ENCODE peak calls at places on chromosomes 2 and 18, in ten cellular contexts. L is ureter; M is EL; E is naive thymus-derived CD4-positive, alpha-beta T cell; N is PC-9; D is AG10803; P is hippocampal formation; Z is HTR-8/SVneo; O is K562; F is stimulated activated CD8-positive, alpha-beta memory T cell treated with anti-CD3 and anti-CD28 coated beads, Interleukin-15, amount 100 ng/mL, for 24 hours. K is an unnamed sample.

GRCh38 chr2:134982603-134983002 is 64.0 kb downstream of the CCNT2 start:
- DNase-seq in L (no peak), M (no peak), E (no peak), N (no peak), D (no peak), P (no peak), Z (no peak), O (no peak), F (no peak), K (no peak)

GRCh38 chr2:66535574-66536289 is 100.8 kb downstream of the MEIS1 start:
- DNase-seq in L (no peak), M (no peak), E (no peak), N (no peak), D (no peak), P (no peak), Z (no peak), O (no peak), F (no peak), K (no peak)

GRCh38 chr2:42068571-42069178 is 20.9 kb downstream of the PKDCC start:
- DNase-seq in L (no peak), M (no peak), E (no peak), N (no peak), D (no peak), P (no peak), Z (no peak), O (no peak), F (no peak), K (no peak)

GRCh38 chr2:127326289-127326945 is 32.5 kb upstream of the ERCC3 start:
- DNase-seq in L (no peak), M (peak), E (no peak), N (no peak), D (no peak), P (no peak), Z (no peak), O (no peak), F (no peak), K (no peak)

GRCh38 chr2:101435011-101435862 is 39.7 kb downstream of the RFX8 start:
- DNase-seq in L (no peak), M (peak), E (no peak), N (no peak), D (peak), P (no peak), Z (no peak), O (no peak), F (no peak), K (no peak)

GRCh38 chr2:164103271-164103670 is 367.5 kb upstream of the FIGN start:
- DNase-seq in L (no peak), M (no peak), E (no peak), N (no peak), D (no peak), P (no peak), Z (no peak), O (no peak), F (no peak), K (no peak)

GRCh38 chr2:222298311-222299150 is at the start of gene PAX3:
- DNase-seq in L (no peak), M (peak), E (no peak), N (no peak), D (peak), P (no peak), Z (no peak), O (no peak), F (no peak), K (no peak)

GRCh38 chr2:117853873-117854272 is 39.4 kb downstream of the DDX18 start:
- DNase-seq in L (no peak), M (no peak), E (no peak), N (no peak), D (no peak), P (no peak), Z (no peak), O (no peak), F (no peak), K (no peak)

GRCh38 chr2:221517362-221518121 is 54.6 kb downstream of the EPHA4 start:
- DNase-seq in L (no peak), M (peak), E (peak), N (peak), D (peak), P (no peak), Z (peak), O (no peak), F (peak), K (no peak)

GRCh38 chr2:173122936-173123335 is 47.3 kb downstream of the MAP3K20 start:
- DNase-seq in L (no peak), M (peak), E (no peak), N (no peak), D (peak), P (no peak), Z (no peak), O (no peak), F (no peak), K (no peak)

GRCh38 chr2:183519371-183520056 is 395.3 kb downstream of the NUP35 start:
- DNase-seq in L (no peak), M (no peak), E (no peak), N (no peak), D (no peak), P (no peak), Z (no peak), O (no peak), F (no peak), K (no peak)

GRCh38 chr2:224869601-224870000 is 153.4 kb upstream of the CCDC195 start:
- DNase-seq in L (no peak), M (peak), E (no peak), N (no peak), D (peak), P (no peak), Z (peak), O (no peak), F (no peak), K (no peak)

GRCh38 chr2:120150040-120150482 is 73.1 kb downstream of the TMEM185B start:
- DNase-seq in L (no peak), M (no peak), E (no peak), N (no peak), D (no peak), P (no peak), Z (no peak), O (no peak), F (no peak), K (no peak)

GRCh38 chr2:228689049-228689448 is 507.6 kb upstream of the SPHKAP start:
- DNase-seq in L (no peak), M (peak), E (no peak), N (no peak), D (no peak), P (no peak), Z (no peak), O (no peak), F (no peak), K (peak)

GRCh38 chr2:108492364-108492763 is 41.9 kb upstream of the LIMS1 start:
- DNase-seq in L (no peak), M (peak), E (no peak), N (no peak), D (peak), P (no peak), Z (peak), O (no peak), F (no peak), K (no peak)

GRCh38 chr18:33115476-33115875 is 325.0 kb downstream of the CCDC178 start:
- DNase-seq in L (no peak), M (no peak), E (no peak), N (no peak), D (no peak), P (no peak), Z (no peak), O (no peak), F (no peak), K (no peak)

GRCh38 chr2:235493775-235494715 is at the start of gene AGAP1:
- DNase-seq in L (peak), M (peak), E (no peak), N (peak), D (peak), P (peak), Z (peak), O (peak), F (no peak), K (peak)

GRCh38 chr2:186570587-186570986 is 19.3 kb upstream of the ITGAV start:
- DNase-seq in L (no peak), M (peak), E (no peak), N (peak), D (peak), P (no peak), Z (no peak), O (no peak), F (no peak), K (no peak)

GRCh38 chr2:98502556-98503335 is 58.1 kb downstream of the INPP4A start:
- DNase-seq in L (no peak), M (peak), E (no peak), N (no peak), D (peak), P (no peak), Z (no peak), O (no peak), F (no peak), K (no peak)

GRCh38 chr2:47061989-47062678 is 93.0 kb downstream of the STPG4 start:
- DNase-seq in L (no peak), M (no peak), E (no peak), N (no peak), D (no peak), P (no peak), Z (no peak), O (peak), F (no peak), K (no peak)

GRCh38 chr2:208252766-208253492 is 1.9 kb downstream of the IDH1 start:
- DNase-seq in L (no peak), M (no peak), E (no peak), N (no peak), D (no peak), P (no peak), Z (no peak), O (no peak), F (no peak), K (no peak)

GRCh38 chr2:25293145-25293544 is 48.6 kb downstream of the DNMT3A start:
- DNase-seq in L (no peak), M (no peak), E (no peak), N (no peak), D (no peak), P (no peak), Z (no peak), O (no peak), F (no peak), K (no peak)

GRCh38 chr2:37648316-37649011 is 23.0 kb downstream of the CDC42EP3 start:
- DNase-seq in L (no peak), M (no peak), E (no peak), N (no peak), D (no peak), P (no peak), Z (no peak), O (no peak), F (no peak), K (no peak)

GRCh38 chr2:59184281-59185020 is 943.3 kb upstream of the FANCL start:
- DNase-seq in L (no peak), M (no peak), E (no peak), N (no peak), D (peak), P (no peak), Z (no peak), O (no peak), F (no peak), K (no peak)

GRCh38 chr2:151299940-151300539 is 10.6 kb upstream of the NMI start:
- DNase-seq in L (no peak), M (no peak), E (no peak), N (no peak), D (peak), P (no peak), Z (no peak), O (no peak), F (no peak), K (no peak)

GRCh38 chr2:165328272-165328671 is 89.1 kb downstream of the SCN2A start:
- DNase-seq in L (no peak), M (no peak), E (peak), N (no peak), D (no peak), P (no peak), Z (no peak), O (no peak), F (no peak), K (no peak)

GRCh38 chr2:28401411-28401810 is 8.8 kb downstream of the FOSL2 start:
- DNase-seq in L (no peak), M (peak), E (no peak), N (no peak), D (no peak), P (no peak), Z (no peak), O (no peak), F (no peak), K (no peak)

GRCh38 chr2:46871976-46872381 is 43.6 kb downstream of the MCFD2 start:
- DNase-seq in L (no peak), M (no peak), E (no peak), N (no peak), D (peak), P (no peak), Z (no peak), O (no peak), F (no peak), K (no peak)

GRCh38 chr2:98761267-98761781 is 30.4 kb upstream of the MGAT4A start:
- DNase-seq in L (no peak), M (no peak), E (peak), N (no peak), D (no peak), P (no peak), Z (no peak), O (no peak), F (peak), K (no peak)

GRCh38 chr18:59040770-59041148 is 98.9 kb upstream of the SEC11C start:
- DNase-seq in L (no peak), M (no peak), E (no peak), N (no peak), D (no peak), P (no peak), Z (no peak), O (no peak), F (no peak), K (no peak)

K was measured in NCI-H1930.